ENCODE peak calls at places on chromosomes 4 and X, in seven cellular contexts. One of them, this sample, is unnamed.
A peak's percentile ranks its signal among the peaks of the same experiment; 100 is the strongest.

GRCh38 chrX:105167233-105167632 is 53.3 kb downstream of the TEX13A start:
- DNase-seq in aorta: no peak
- DNase-seq in K562: no peak
- DNase-seq in colonic mucosa: no peak
- DNase-seq in mammary epithelial cell: peak; percentile 76
- DNase-seq in left lung: no peak
- DNase-seq in CD8-positive, alpha-beta memory T cell: no peak
- DNase-seq in this sample: no peak

GRCh38 chrX:12973561-12974216 is 1.2 kb upstream of the TMSB4X start:
- DNase-seq in CD8-positive, alpha-beta memory T cell: peak; percentile 34
- DNase-seq in colonic mucosa: no peak
- DNase-seq in K562: no peak
- DNase-seq in mammary epithelial cell: no peak
- DNase-seq in aorta: peak; percentile 68
- DNase-seq in left lung: peak; percentile 70
- DNase-seq in this sample: peak; percentile 34

GRCh38 chrX:93420635-93421034 is 252.7 kb downstream of the NAP1L3 start:
- DNase-seq in CD8-positive, alpha-beta memory T cell: no peak
- DNase-seq in colonic mucosa: no peak
- DNase-seq in aorta: no peak
- DNase-seq in left lung: no peak
- DNase-seq in K562: no peak
- DNase-seq in mammary epithelial cell: no peak
- DNase-seq in this sample: no peak

GRCh38 chr4:32037391-32037790 is 1317.2 kb downstream of the PCDH7 start:
- DNase-seq in aorta: no peak
- DNase-seq in K562: no peak
- DNase-seq in CD8-positive, alpha-beta memory T cell: no peak
- DNase-seq in colonic mucosa: no peak
- DNase-seq in mammary epithelial cell: no peak
- DNase-seq in left lung: no peak
- DNase-seq in this sample: no peak

GRCh38 chrX:130081421-130082045 is 28.8 kb downstream of the ELF4 start:
- DNase-seq in left lung: no peak
- DNase-seq in colonic mucosa: no peak
- DNase-seq in aorta: no peak
- DNase-seq in CD8-positive, alpha-beta memory T cell: no peak
- DNase-seq in mammary epithelial cell: no peak
- DNase-seq in K562: no peak
- DNase-seq in this sample: peak; percentile 14

GRCh38 chr4:113645771-113646455 is 115.6 kb downstream of the CAMK2D start:
- DNase-seq in mammary epithelial cell: peak; percentile 68
- DNase-seq in K562: peak; percentile 9
- DNase-seq in aorta: no peak
- DNase-seq in left lung: no peak
- DNase-seq in colonic mucosa: peak; percentile 74
- DNase-seq in CD8-positive, alpha-beta memory T cell: no peak
- DNase-seq in this sample: no peak

GRCh38 chr4:76449362-76449767 is 14.3 kb downstream of the SHROOM3 start:
- DNase-seq in K562: no peak
- DNase-seq in colonic mucosa: no peak
- DNase-seq in CD8-positive, alpha-beta memory T cell: no peak
- DNase-seq in left lung: no peak
- DNase-seq in mammary epithelial cell: no peak
- DNase-seq in aorta: no peak
- DNase-seq in this sample: no peak

GRCh38 chrX:2690856-2691542 is at the start of gene CD99:
- DNase-seq in colonic mucosa: peak; percentile 93
- DNase-seq in CD8-positive, alpha-beta memory T cell: peak; percentile 88
- DNase-seq in aorta: peak; percentile 94
- DNase-seq in K562: peak; percentile 84
- DNase-seq in left lung: peak; percentile 96
- DNase-seq in mammary epithelial cell: peak; percentile 77
- DNase-seq in this sample: peak; percentile 96

DNA sequence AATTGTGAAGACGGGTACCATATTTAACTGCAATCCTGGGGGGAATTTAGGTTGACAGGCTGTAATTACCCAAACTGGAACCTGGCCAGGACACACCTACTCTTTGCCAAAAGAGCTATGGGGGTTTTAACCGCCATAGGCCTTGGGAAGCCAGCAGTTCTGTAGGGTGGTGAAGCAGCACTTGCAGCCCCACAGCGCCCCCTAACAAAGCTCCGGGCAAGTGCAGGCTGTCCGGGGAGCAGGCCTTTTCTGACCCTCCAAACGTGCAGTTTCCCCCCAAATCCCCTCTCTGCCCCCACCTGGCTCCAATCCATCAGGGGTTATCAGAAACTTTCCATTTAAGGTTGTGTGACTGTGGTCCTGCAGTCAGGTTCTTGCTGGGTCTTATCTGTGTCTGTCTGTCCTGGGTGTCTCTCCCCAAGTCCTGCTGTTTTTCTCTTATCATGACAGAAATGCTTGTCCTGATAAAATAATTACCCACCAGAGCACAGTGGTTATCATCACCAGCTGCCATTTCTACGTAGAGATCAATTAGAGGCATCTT is 350.9 kb downstream of the MID1IP1 start:
- DNase-seq in colonic mucosa: peak; percentile 54
- DNase-seq in K562: peak; percentile 77
- DNase-seq in mammary epithelial cell: no peak
- DNase-seq in CD8-positive, alpha-beta memory T cell: no peak
- DNase-seq in left lung: peak; percentile 62
- DNase-seq in aorta: peak; percentile 54
- DNase-seq in this sample: peak; percentile 6
- H3K27ac ChIP-seq in colonic mucosa: no peak overlapping the region
- H3K27ac ChIP-seq in K562: no peak overlapping the region
- H3K27ac ChIP-seq in mammary epithelial cell: no peak overlapping the region
- H3K27ac ChIP-seq in CD8-positive, alpha-beta memory T cell: no peak overlapping the region
- H3K27ac ChIP-seq in left lung: no peak overlapping the region
- H3K27ac ChIP-seq in aorta: no peak overlapping the region
- H3K27ac ChIP-seq in this sample: no peak overlapping the region

DNA sequence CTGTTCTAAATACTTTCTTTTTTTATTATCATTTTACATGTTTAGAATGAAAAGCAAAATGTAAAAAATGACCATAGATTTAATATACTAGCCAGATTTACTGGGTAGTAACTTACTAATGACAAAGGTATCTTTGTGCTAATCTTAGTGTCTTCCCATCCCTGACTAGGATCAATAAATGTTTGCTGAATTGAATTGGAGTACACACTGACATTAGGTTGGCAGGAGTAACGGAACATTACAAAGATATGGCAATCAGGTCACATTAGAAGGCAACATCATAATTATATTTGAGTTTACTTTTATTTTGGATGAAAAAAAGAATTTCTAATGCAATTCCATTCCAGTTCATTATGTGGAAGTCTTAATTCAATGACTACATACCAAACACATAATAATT is 77.8 kb downstream of the MID1 start:
- DNase-seq in colonic mucosa: no peak
- DNase-seq in mammary epithelial cell: no peak
- DNase-seq in aorta: no peak
- DNase-seq in K562: no peak
- DNase-seq in left lung: no peak
- DNase-seq in CD8-positive, alpha-beta memory T cell: no peak
- DNase-seq in this sample: no peak
- H3K4me1 ChIP-seq in colonic mucosa: no peaks in the 10 kb centered on the region
- H3K4me1 ChIP-seq in mammary epithelial cell: no peaks in the 10 kb centered on the region
- H3K4me1 ChIP-seq in aorta: no peaks in the 10 kb centered on the region
- H3K4me1 ChIP-seq in K562: no peaks in the 10 kb centered on the region
- H3K4me1 ChIP-seq in left lung: no peaks in the 10 kb centered on the region
- H3K4me1 ChIP-seq in CD8-positive, alpha-beta memory T cell: no peaks in the 10 kb centered on the region
- H3K4me1 ChIP-seq in this sample: no peaks in the 10 kb centered on the region

GRCh38 chr4:26726655-26727387 is 133.8 kb upstream of the STIM2 start:
- DNase-seq in aorta: no peak
- DNase-seq in mammary epithelial cell: no peak
- DNase-seq in left lung: no peak
- DNase-seq in K562: no peak
- DNase-seq in CD8-positive, alpha-beta memory T cell: no peak
- DNase-seq in colonic mucosa: no peak
- DNase-seq in this sample: no peak
- H3K27ac ChIP-seq in aorta: no peak overlapping the region
- H3K27ac ChIP-seq in mammary epithelial cell: no peak overlapping the region
- H3K27ac ChIP-seq in left lung: no peak overlapping the region
- H3K27ac ChIP-seq in K562: no peak overlapping the region
- H3K27ac ChIP-seq in CD8-positive, alpha-beta memory T cell: no peak overlapping the region
- H3K27ac ChIP-seq in colonic mucosa: no peak overlapping the region
- H3K27ac ChIP-seq in this sample: no peak overlapping the region

DNA sequence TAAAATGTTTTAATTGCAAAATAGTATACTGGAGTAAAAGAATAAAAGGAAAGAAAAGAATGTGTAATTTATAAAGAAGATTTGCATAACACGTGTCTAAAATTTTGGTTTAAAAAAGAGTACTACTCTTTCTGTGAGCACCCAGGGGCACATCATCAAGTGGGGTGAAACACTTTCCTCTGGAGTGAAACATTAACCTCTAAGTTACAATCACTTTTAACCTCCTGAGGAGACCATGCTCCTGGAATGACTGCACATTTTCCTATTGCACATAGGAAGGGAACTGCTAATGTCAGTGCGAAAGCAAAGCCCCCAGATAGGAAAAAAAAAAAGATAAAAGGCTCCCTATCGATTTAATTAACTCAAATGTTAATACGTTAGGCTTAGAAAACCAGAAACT is 13.3 kb downstream of the VEGFC start:
- DNase-seq in mammary epithelial cell: no peak
- DNase-seq in aorta: no peak
- DNase-seq in CD8-positive, alpha-beta memory T cell: no peak
- DNase-seq in left lung: no peak
- DNase-seq in K562: no peak
- DNase-seq in colonic mucosa: no peak
- DNase-seq in this sample: no peak
- H3K4me1 ChIP-seq in mammary epithelial cell: peaks cover 41% of the 10 kb centered on the region
- H3K4me1 ChIP-seq in aorta: no peaks in the 10 kb centered on the region
- H3K4me1 ChIP-seq in CD8-positive, alpha-beta memory T cell: no peaks in the 10 kb centered on the region
- H3K4me1 ChIP-seq in left lung: peaks cover 2% of the 10 kb centered on the region
- H3K4me1 ChIP-seq in K562: no peaks in the 10 kb centered on the region
- H3K4me1 ChIP-seq in colonic mucosa: no peaks in the 10 kb centered on the region
- H3K4me1 ChIP-seq in this sample: peaks cover 6% of the 10 kb centered on the region

GRCh38 chr4:2402453-2402852 is 16.0 kb downstream of the ZFYVE28 start:
- DNase-seq in aorta: no peak
- DNase-seq in mammary epithelial cell: no peak
- DNase-seq in K562: no peak
- DNase-seq in left lung: peak; percentile 18
- DNase-seq in colonic mucosa: no peak
- DNase-seq in CD8-positive, alpha-beta memory T cell: no peak
- DNase-seq in this sample: no peak
- H3K27ac ChIP-seq in aorta: no peak overlapping the region
- H3K27ac ChIP-seq in mammary epithelial cell: no peak overlapping the region
- H3K27ac ChIP-seq in K562: no peak overlapping the region
- H3K27ac ChIP-seq in left lung: no peak overlapping the region
- H3K27ac ChIP-seq in colonic mucosa: peak overlapping the region; percentile 30
- H3K27ac ChIP-seq in CD8-positive, alpha-beta memory T cell: no peak overlapping the region
- H3K27ac ChIP-seq in this sample: no peak overlapping the region

This sample was measured in heart right ventricle.